ENCODE peak calls at places on chromosomes 2 and 18, in seven cellular contexts. One of them, this sample, is unnamed.

GRCh38 chr2:200453142-200453852 is 56.6 kb downstream of the KCTD18 start:
- DNase-seq in stimulated activated CD8-positive, alpha-beta memory T cell treated with anti-CD3 and anti-CD28 coated beads, Interleukin-15, amount 100 ng/mL, for 24 hours: no peak
- DNase-seq in dorsolateral prefrontal cortex: no peak
- DNase-seq in HL-60: no peak
- DNase-seq in A673: no peak
- DNase-seq in glomerular endothelial cell: no peak
- DNase-seq in T-helper 2 cell: no peak
- DNase-seq in this sample: no peak

GRCh38 chr2:4898706-4899105 is 793.5 kb upstream of the SOX11 start:
- DNase-seq in A673: peak
- DNase-seq in stimulated activated CD8-positive, alpha-beta memory T cell treated with anti-CD3 and anti-CD28 coated beads, Interleukin-15, amount 100 ng/mL, for 24 hours: no peak
- DNase-seq in dorsolateral prefrontal cortex: no peak
- DNase-seq in T-helper 2 cell: no peak
- DNase-seq in glomerular endothelial cell: no peak
- DNase-seq in HL-60: no peak
- DNase-seq in this sample: no peak

GRCh38 chr18:9016819-9017169 is 85.7 kb upstream of the NDUFV2 start:
- DNase-seq in T-helper 2 cell: no peak
- DNase-seq in stimulated activated CD8-positive, alpha-beta memory T cell treated with anti-CD3 and anti-CD28 coated beads, Interleukin-15, amount 100 ng/mL, for 24 hours: no peak
- DNase-seq in dorsolateral prefrontal cortex: no peak
- DNase-seq in glomerular endothelial cell: no peak
- DNase-seq in HL-60: no peak
- DNase-seq in A673: no peak
- DNase-seq in this sample: no peak

GRCh38 chr2:76427447-76427846 is 716.7 kb upstream of the GCFC2 start:
- DNase-seq in A673: no peak
- DNase-seq in T-helper 2 cell: no peak
- DNase-seq in glomerular endothelial cell: no peak
- DNase-seq in dorsolateral prefrontal cortex: no peak
- DNase-seq in HL-60: no peak
- DNase-seq in stimulated activated CD8-positive, alpha-beta memory T cell treated with anti-CD3 and anti-CD28 coated beads, Interleukin-15, amount 100 ng/mL, for 24 hours: no peak
- DNase-seq in this sample: no peak

GRCh38 chr18:32373995-32374394 is 96.7 kb downstream of the GAREM1 start:
- DNase-seq in T-helper 2 cell: no peak
- DNase-seq in glomerular endothelial cell: no peak
- DNase-seq in dorsolateral prefrontal cortex: no peak
- DNase-seq in HL-60: no peak
- DNase-seq in A673: peak
- DNase-seq in stimulated activated CD8-positive, alpha-beta memory T cell treated with anti-CD3 and anti-CD28 coated beads, Interleukin-15, amount 100 ng/mL, for 24 hours: no peak
- DNase-seq in this sample: no peak

GRCh38 chr2:100352511-100352910 is 30.2 kb upstream of the LONRF2 start:
- DNase-seq in stimulated activated CD8-positive, alpha-beta memory T cell treated with anti-CD3 and anti-CD28 coated beads, Interleukin-15, amount 100 ng/mL, for 24 hours: no peak
- DNase-seq in A673: no peak
- DNase-seq in glomerular endothelial cell: no peak
- DNase-seq in dorsolateral prefrontal cortex: no peak
- DNase-seq in T-helper 2 cell: no peak
- DNase-seq in HL-60: no peak
- DNase-seq in this sample: no peak

GRCh38 chr2:191486584-191487320 is 191.2 kb upstream of the NABP1 start:
- DNase-seq in stimulated activated CD8-positive, alpha-beta memory T cell treated with anti-CD3 and anti-CD28 coated beads, Interleukin-15, amount 100 ng/mL, for 24 hours: no peak
- DNase-seq in HL-60: no peak
- DNase-seq in A673: peak
- DNase-seq in dorsolateral prefrontal cortex: no peak
- DNase-seq in T-helper 2 cell: no peak
- DNase-seq in glomerular endothelial cell: no peak
- DNase-seq in this sample: no peak

GRCh38 chr2:118535818-118536212 is 311.6 kb downstream of the EN1 start:
- DNase-seq in glomerular endothelial cell: no peak
- DNase-seq in dorsolateral prefrontal cortex: no peak
- DNase-seq in A673: no peak
- DNase-seq in T-helper 2 cell: no peak
- DNase-seq in stimulated activated CD8-positive, alpha-beta memory T cell treated with anti-CD3 and anti-CD28 coated beads, Interleukin-15, amount 100 ng/mL, for 24 hours: no peak
- DNase-seq in HL-60: no peak
- DNase-seq in this sample: no peak

GRCh38 chr2:105382177-105382576 is 16.7 kb downstream of the FHL2 start:
- DNase-seq in glomerular endothelial cell: no peak
- DNase-seq in T-helper 2 cell: no peak
- DNase-seq in A673: no peak
- DNase-seq in HL-60: no peak
- DNase-seq in stimulated activated CD8-positive, alpha-beta memory T cell treated with anti-CD3 and anti-CD28 coated beads, Interleukin-15, amount 100 ng/mL, for 24 hours: no peak
- DNase-seq in dorsolateral prefrontal cortex: no peak
- DNase-seq in this sample: no peak

GRCh38 chr2:95021015-95021399 is 4.5 kb upstream of the MAL start:
- DNase-seq in A673: no peak
- DNase-seq in dorsolateral prefrontal cortex: no peak
- DNase-seq in T-helper 2 cell: no peak
- DNase-seq in stimulated activated CD8-positive, alpha-beta memory T cell treated with anti-CD3 and anti-CD28 coated beads, Interleukin-15, amount 100 ng/mL, for 24 hours: no peak
- DNase-seq in HL-60: no peak
- DNase-seq in glomerular endothelial cell: no peak
- DNase-seq in this sample: no peak

GRCh38 chr2:68909793-68910674 is 38.8 kb upstream of the BMP10 start:
- DNase-seq in HL-60: peak
- DNase-seq in dorsolateral prefrontal cortex: peak
- DNase-seq in stimulated activated CD8-positive, alpha-beta memory T cell treated with anti-CD3 and anti-CD28 coated beads, Interleukin-15, amount 100 ng/mL, for 24 hours: peak
- DNase-seq in T-helper 2 cell: no peak
- DNase-seq in glomerular endothelial cell: no peak
- DNase-seq in A673: peak
- DNase-seq in this sample: no peak

GRCh38 chr2:130391872-130392670 is 36.2 kb downstream of the PTPN18 start:
- DNase-seq in HL-60: no peak
- DNase-seq in A673: no peak
- DNase-seq in T-helper 2 cell: no peak
- DNase-seq in glomerular endothelial cell: no peak
- DNase-seq in stimulated activated CD8-positive, alpha-beta memory T cell treated with anti-CD3 and anti-CD28 coated beads, Interleukin-15, amount 100 ng/mL, for 24 hours: no peak
- DNase-seq in dorsolateral prefrontal cortex: peak
- DNase-seq in this sample: no peak

GRCh38 chr2:212034841-212035585 is 503.6 kb downstream of the ERBB4 start:
- DNase-seq in dorsolateral prefrontal cortex: no peak
- DNase-seq in T-helper 2 cell: no peak
- DNase-seq in HL-60: no peak
- DNase-seq in stimulated activated CD8-positive, alpha-beta memory T cell treated with anti-CD3 and anti-CD28 coated beads, Interleukin-15, amount 100 ng/mL, for 24 hours: no peak
- DNase-seq in A673: peak
- DNase-seq in glomerular endothelial cell: no peak
- DNase-seq in this sample: no peak

GRCh38 chr18:75360206-75360605 is 67.3 kb downstream of the SMIM21 start:
- DNase-seq in stimulated activated CD8-positive, alpha-beta memory T cell treated with anti-CD3 and anti-CD28 coated beads, Interleukin-15, amount 100 ng/mL, for 24 hours: no peak
- DNase-seq in glomerular endothelial cell: no peak
- DNase-seq in T-helper 2 cell: no peak
- DNase-seq in dorsolateral prefrontal cortex: no peak
- DNase-seq in HL-60: no peak
- DNase-seq in A673: no peak
- DNase-seq in this sample: no peak

GRCh38 chr18:111292-112014 is 46.9 kb upstream of the USP14 start:
- DNase-seq in stimulated activated CD8-positive, alpha-beta memory T cell treated with anti-CD3 and anti-CD28 coated beads, Interleukin-15, amount 100 ng/mL, for 24 hours: peak
- DNase-seq in HL-60: peak
- DNase-seq in glomerular endothelial cell: no peak
- DNase-seq in dorsolateral prefrontal cortex: peak
- DNase-seq in T-helper 2 cell: peak
- DNase-seq in A673: peak
- DNase-seq in this sample: no peak

GRCh38 chr2:203682688-203683130 is 23.7 kb upstream of the CD28 start:
- DNase-seq in dorsolateral prefrontal cortex: no peak
- DNase-seq in A673: no peak
- DNase-seq in T-helper 2 cell: no peak
- DNase-seq in glomerular endothelial cell: no peak
- DNase-seq in stimulated activated CD8-positive, alpha-beta memory T cell treated with anti-CD3 and anti-CD28 coated beads, Interleukin-15, amount 100 ng/mL, for 24 hours: no peak
- DNase-seq in HL-60: no peak
- DNase-seq in this sample: peak

GRCh38 chr2:147171961-147172360 is 672.9 kb upstream of the ACVR2A start:
- DNase-seq in stimulated activated CD8-positive, alpha-beta memory T cell treated with anti-CD3 and anti-CD28 coated beads, Interleukin-15, amount 100 ng/mL, for 24 hours: no peak
- DNase-seq in HL-60: no peak
- DNase-seq in dorsolateral prefrontal cortex: no peak
- DNase-seq in A673: no peak
- DNase-seq in glomerular endothelial cell: no peak
- DNase-seq in T-helper 2 cell: no peak
- DNase-seq in this sample: no peak

GRCh38 chr18:9663377-9663776 is 44.7 kb upstream of the RAB31 start:
- DNase-seq in A673: no peak
- DNase-seq in glomerular endothelial cell: no peak
- DNase-seq in T-helper 2 cell: no peak
- DNase-seq in dorsolateral prefrontal cortex: no peak
- DNase-seq in HL-60: no peak
- DNase-seq in stimulated activated CD8-positive, alpha-beta memory T cell treated with anti-CD3 and anti-CD28 coated beads, Interleukin-15, amount 100 ng/mL, for 24 hours: no peak
- DNase-seq in this sample: no peak

GRCh38 chr2:189439342-189439741 is 1.9 kb upstream of the WDR75 start:
- DNase-seq in stimulated activated CD8-positive, alpha-beta memory T cell treated with anti-CD3 and anti-CD28 coated beads, Interleukin-15, amount 100 ng/mL, for 24 hours: no peak
- DNase-seq in glomerular endothelial cell: no peak
- DNase-seq in HL-60: no peak
- DNase-seq in A673: no peak
- DNase-seq in dorsolateral prefrontal cortex: no peak
- DNase-seq in T-helper 2 cell: no peak
- DNase-seq in this sample: no peak

GRCh38 chr18:9743200-9744016 is 35.3 kb downstream of the RAB31 start:
- DNase-seq in stimulated activated CD8-positive, alpha-beta memory T cell treated with anti-CD3 and anti-CD28 coated beads, Interleukin-15, amount 100 ng/mL, for 24 hours: no peak
- DNase-seq in glomerular endothelial cell: peak
- DNase-seq in T-helper 2 cell: no peak
- DNase-seq in A673: peak
- DNase-seq in HL-60: peak
- DNase-seq in dorsolateral prefrontal cortex: no peak
- DNase-seq in this sample: no peak

This sample was measured in pulmonary artery endothelial cell.